ENCODE peak calls at places on chromosomes 1 and 21, in five cellular contexts. D is lower lobe of right lung, Z is gastrocnemius medialis, Y is tibial artery, B is upper lobe of left lung. J is an unnamed sample.

GRCh38 chr1:207893737-207894582 is 17.0 kb downstream of the CD34 start:
- DNase-seq in Z (no peak), Y (no peak), D (no peak), B (no peak), J (no peak)

GRCh38 chr1:157156058-157156541 is 17.9 kb upstream of the ETV3 start:
- DNase-seq in Y (peak), B (peak), Z (peak), D (peak), J (no peak)

GRCh38 chr21:35035581-35035980 is 13.5 kb downstream of the RUNX1 start:
- DNase-seq in Z (no peak), D (no peak), B (no peak), Y (no peak), J (no peak)

GRCh38 chr1:205370780-205371179 is 14.1 kb upstream of the KLHDC8A start:
- DNase-seq in Z (no peak), B (no peak), D (no peak), Y (no peak), J (no peak)

GRCh38 chr1:227945891-227946623 is 1.7 kb downstream of the WNT9A start:
- DNase-seq in B (peak), Z (peak), Y (peak), D (peak), J (peak)

GRCh38 chr1:82517586-82517985 is 716.9 kb downstream of the ADGRL2 start:
- DNase-seq in D (no peak), B (no peak), Z (no peak), Y (peak), J (no peak)

GRCh38 chr1:218887141-218887925 is 286.3 kb upstream of the LYPLAL1 start:
- DNase-seq in Y (no peak), Z (no peak), B (no peak), D (no peak), J (no peak)

GRCh38 chr1:1171551-1172340 is 1.9 kb upstream of the TTLL10 start:
- DNase-seq in Z (no peak), B (peak), Y (no peak), D (no peak), J (no peak)

GRCh38 chr1:114155756-114156155 is 2.1 kb upstream of the SYT6 start:
- DNase-seq in D (no peak), Z (no peak), Y (no peak), B (no peak), J (no peak)

DNA sequence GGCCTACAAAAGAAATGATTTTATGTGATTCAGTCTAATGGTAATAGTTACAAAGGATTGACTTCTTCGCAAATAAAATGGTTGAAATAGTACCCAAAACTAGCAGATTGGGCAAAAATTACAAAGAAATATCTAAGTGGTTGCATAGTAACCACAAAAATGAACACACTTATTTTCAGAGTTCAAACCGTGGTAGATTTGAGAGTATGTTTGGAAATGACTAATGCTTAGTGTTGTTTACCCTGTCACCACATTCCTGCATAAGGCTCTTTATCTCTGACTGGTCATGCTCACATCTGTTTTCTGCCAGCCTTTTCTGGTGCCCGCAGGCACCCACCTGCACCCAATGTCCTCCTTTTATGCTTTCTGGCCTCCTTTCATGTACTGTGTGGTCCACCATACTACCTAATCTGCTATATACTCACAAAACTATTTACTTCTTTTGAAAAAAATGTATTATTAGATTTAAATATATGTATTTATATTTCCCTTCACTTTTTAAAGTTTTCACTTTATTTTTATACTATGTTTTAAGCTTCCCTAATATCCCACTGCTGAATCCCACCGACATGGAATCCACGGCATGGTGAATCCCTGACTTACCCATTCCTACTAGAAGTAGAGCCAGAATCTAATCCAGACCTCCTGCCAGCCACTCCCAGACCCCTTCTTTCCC is 30.3 kb downstream of the PTPRC start:
- DNase-seq in B (no peak), D (no peak), Y (no peak), Z (no peak), J (no peak)
- H3K4me3 ChIP-seq in B (no peak), D (no peak), Y (no peak), Z (no peak), J (no peak)

GRCh38 chr1:109530457-109531204 is 9.0 kb upstream of the GPR61 start:
- DNase-seq in D (no peak), Y (no peak), Z (peak), B (no peak), J (no peak)

GRCh38 chr1:109528296-109528695 is 11.4 kb upstream of the GPR61 start:
- DNase-seq in D (no peak), B (no peak), Y (no peak), Z (no peak), J (no peak)

GRCh38 chr1:109531826-109532364 is 7.8 kb upstream of the GPR61 start:
- DNase-seq in Y (no peak), Z (no peak), B (no peak), D (no peak), J (no peak)

GRCh38 chr1:109531205-109531779 is 8.4 kb upstream of the GPR61 start:
- DNase-seq in Z (peak), Y (no peak), D (no peak), B (no peak), J (no peak)

DNA sequence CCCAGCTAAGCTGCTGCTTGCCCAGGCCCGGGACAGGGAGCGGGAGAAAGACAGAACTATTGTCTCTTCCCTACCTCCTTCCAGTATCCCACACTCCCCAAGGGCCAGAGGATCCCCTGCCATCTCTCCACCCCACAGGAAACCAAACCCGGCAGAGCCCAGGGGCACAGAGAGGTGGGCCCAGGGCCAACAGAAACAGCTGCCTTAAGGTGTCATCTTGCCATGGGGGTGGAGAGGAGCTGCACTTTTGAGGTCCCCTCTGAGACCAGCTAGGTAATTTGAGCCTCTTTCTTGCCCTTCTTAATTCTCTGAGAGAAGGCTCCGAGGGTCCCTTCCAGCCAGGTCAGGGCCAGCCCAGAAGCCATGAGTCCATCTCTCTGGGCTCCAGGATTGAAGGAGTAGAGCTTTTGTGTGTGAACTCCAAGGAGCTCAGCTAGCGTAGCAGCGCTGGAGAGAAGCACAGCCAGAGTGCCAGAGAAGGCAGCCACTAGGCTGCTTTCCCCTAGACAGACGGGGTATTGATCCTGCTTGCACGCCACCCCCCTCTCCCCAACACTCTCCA is 9.7 kb upstream of the GPR61 start:
- DNase-seq in Z (peak), Y (no peak), B (no peak), D (no peak), J (no peak)
- H3K27ac ChIP-seq in Z (peak), Y (no peak), B (no peak), D (peak), J (peak)

GRCh38 chr1:100411019-100411418 is 58.7 kb downstream of the CDC14A start:
- DNase-seq in Y (no peak), Z (no peak), D (no peak), B (no peak), J (no peak)

GRCh38 chr1:100415217-100415778 is 63.0 kb downstream of the CDC14A start:
- DNase-seq in Z (no peak), Y (no peak), B (no peak), D (no peak), J (no peak)

GRCh38 chr1:100412980-100413379 is 60.7 kb downstream of the CDC14A start:
- DNase-seq in D (no peak), Y (no peak), B (no peak), Z (no peak), J (no peak)

GRCh38 chr1:100411574-100411973 is 59.3 kb downstream of the CDC14A start:
- DNase-seq in D (no peak), Z (no peak), Y (no peak), B (no peak), J (no peak)

GRCh38 chr1:100414693-100415092 is 62.4 kb downstream of the CDC14A start:
- DNase-seq in B (no peak), Z (no peak), Y (no peak), D (no peak), J (peak)
- H3K4me3 ChIP-seq in B (no peak), Z (no peak), Y (no peak), D (no peak), J (no peak)

GRCh38 chr1:162373072-162373427 is 3.6 kb downstream of the SPATA46 start:
- DNase-seq in Z (no peak), Y (no peak), B (no peak), D (no peak), J (no peak)
- H3K27ac ChIP-seq in Z (no peak), Y (no peak), B (no peak), D (no peak), J (no peak)